ENCODE peak calls at places on chromosome 17, in ten cellular contexts. U is hepatocyte, M is PC-9, D is mucosa of descending colon, X is IMR-90, Y is endothelial cell of umbilical vein, R is HFF-Myc, N is colonic mucosa, E is OCI-LY7, Q is heart left ventricle. H is an unnamed sample.

GRCh38 chr17:42182927-42183734 is 2.1 kb downstream of the HCRT start:
- DNase-seq in U (peak), M (no peak), D (no peak), X (peak), Y (peak), R (peak), N (peak), E (no peak), Q (no peak), H (peak)

GRCh38 chr17:63399316-63399715 is 46.8 kb downstream of the CYB561 start:
- DNase-seq in U (no peak), M (no peak), D (no peak), X (peak), Y (peak), R (peak), N (no peak), E (no peak), Q (no peak), H (peak)

GRCh38 chr17:2071421-2072281 is 16.7 kb downstream of the HIC1 start:
- DNase-seq in U (no peak), M (no peak), D (no peak), X (peak), Y (peak), R (no peak), N (peak), E (no peak), Q (peak), H (peak)

GRCh38 chr17:7436556-7437368 is 1.5 kb downstream of the TMEM102 start:
- DNase-seq in U (peak), M (peak), D (peak), X (peak), Y (peak), R (peak), N (peak), E (peak), Q (peak), H (peak)

GRCh38 chr17:45438931-45439610 is 6.4 kb upstream of the ARHGAP27 start:
- DNase-seq in U (no peak), M (peak), D (no peak), X (no peak), Y (no peak), R (no peak), N (peak), E (no peak), Q (no peak), H (no peak)

GRCh38 chr17:14301761-14302401 is 1.0 kb downstream of the HS3ST3B1 start:
- DNase-seq in U (peak), M (no peak), D (peak), X (peak), Y (peak), R (no peak), N (peak), E (peak), Q (peak), H (no peak)

GRCh38 chr17:3798273-3799180 is 2.5 kb downstream of the ITGAE start:
- DNase-seq in U (no peak), M (no peak), D (no peak), X (no peak), Y (no peak), R (no peak), N (no peak), E (no peak), Q (no peak), H (peak)

GRCh38 chr17:50261051-50261915 is 13.0 kb upstream of the TMEM92 start:
- DNase-seq in U (no peak), M (no peak), D (no peak), X (no peak), Y (no peak), R (no peak), N (no peak), E (no peak), Q (no peak), H (no peak)

GRCh38 chr17:152860-153420 is 15.6 kb downstream of the SCGB1C2 start:
- DNase-seq in U (no peak), M (no peak), D (no peak), X (no peak), Y (no peak), R (no peak), N (no peak), E (no peak), Q (no peak), H (no peak)

GRCh38 chr17:6706499-6706898 is 6.7 kb downstream of the SLC13A5 start:
- DNase-seq in U (no peak), M (no peak), D (no peak), X (no peak), Y (no peak), R (no peak), N (no peak), E (no peak), Q (no peak), H (no peak)

GRCh38 chr17:44137891-44138709 is 3.6 kb upstream of the HROB start:
- DNase-seq in U (peak), M (peak), D (peak), X (peak), Y (peak), R (peak), N (peak), E (no peak), Q (peak), H (peak)

GRCh38 chr17:62792122-62792800 is 15.9 kb downstream of the MARCHF10 start:
- DNase-seq in U (no peak), M (peak), D (no peak), X (peak), Y (peak), R (peak), N (no peak), E (no peak), Q (no peak), H (peak)

GRCh38 chr17:74756891-74757290 is 8.5 kb downstream of the NHERF1 start:
- DNase-seq in U (no peak), M (no peak), D (no peak), X (no peak), Y (no peak), R (no peak), N (no peak), E (no peak), Q (no peak), H (no peak)

GRCh38 chr17:35341465-35341992 is 31.9 kb downstream of the SLFN11 start:
- DNase-seq in U (no peak), M (no peak), D (peak), X (no peak), Y (no peak), R (no peak), N (no peak), E (peak), Q (no peak), H (no peak)

GRCh38 chr17:44623070-44623725 is 33.1 kb upstream of the MEIOC start:
- DNase-seq in U (no peak), M (no peak), D (no peak), X (no peak), Y (no peak), R (no peak), N (no peak), E (no peak), Q (no peak), H (no peak)

GRCh38 chr17:16584273-16584995 is 15.4 kb upstream of the ZNF287 start:
- DNase-seq in U (peak), M (peak), D (peak), X (peak), Y (peak), R (peak), N (peak), E (peak), Q (peak), H (peak)

GRCh38 chr17:55521193-55521592 is 9.9 kb upstream of the SMIM36 start:
- DNase-seq in U (no peak), M (no peak), D (no peak), X (no peak), Y (no peak), R (no peak), N (no peak), E (no peak), Q (no peak), H (no peak)

GRCh38 chr17:63838586-63839184 is 3.8 kb downstream of the SMARCD2 start:
- DNase-seq in U (peak), M (peak), D (peak), X (peak), Y (no peak), R (no peak), N (peak), E (no peak), Q (peak), H (peak)

GRCh38 chr17:20230924-20231323 is 221.8 kb downstream of the SPECC1 start:
- DNase-seq in U (no peak), M (no peak), D (no peak), X (no peak), Y (no peak), R (no peak), N (no peak), E (no peak), Q (no peak), H (no peak)

GRCh38 chr17:42403150-42403549 is 14.9 kb upstream of the STAT3 start:
- DNase-seq in U (peak), M (no peak), D (peak), X (no peak), Y (no peak), R (no peak), N (peak), E (peak), Q (no peak), H (no peak)

GRCh38 chr17:8173056-8173870 is 2.9 kb downstream of the TMEM107 start:
- DNase-seq in U (peak), M (peak), D (peak), X (peak), Y (peak), R (peak), N (peak), E (peak), Q (peak), H (peak)

GRCh38 chr17:82737981-82738877 is 2.8 kb downstream of the FN3K start:
- DNase-seq in U (peak), M (no peak), D (no peak), X (peak), Y (no peak), R (no peak), N (no peak), E (no peak), Q (peak), H (no peak)

DNA sequence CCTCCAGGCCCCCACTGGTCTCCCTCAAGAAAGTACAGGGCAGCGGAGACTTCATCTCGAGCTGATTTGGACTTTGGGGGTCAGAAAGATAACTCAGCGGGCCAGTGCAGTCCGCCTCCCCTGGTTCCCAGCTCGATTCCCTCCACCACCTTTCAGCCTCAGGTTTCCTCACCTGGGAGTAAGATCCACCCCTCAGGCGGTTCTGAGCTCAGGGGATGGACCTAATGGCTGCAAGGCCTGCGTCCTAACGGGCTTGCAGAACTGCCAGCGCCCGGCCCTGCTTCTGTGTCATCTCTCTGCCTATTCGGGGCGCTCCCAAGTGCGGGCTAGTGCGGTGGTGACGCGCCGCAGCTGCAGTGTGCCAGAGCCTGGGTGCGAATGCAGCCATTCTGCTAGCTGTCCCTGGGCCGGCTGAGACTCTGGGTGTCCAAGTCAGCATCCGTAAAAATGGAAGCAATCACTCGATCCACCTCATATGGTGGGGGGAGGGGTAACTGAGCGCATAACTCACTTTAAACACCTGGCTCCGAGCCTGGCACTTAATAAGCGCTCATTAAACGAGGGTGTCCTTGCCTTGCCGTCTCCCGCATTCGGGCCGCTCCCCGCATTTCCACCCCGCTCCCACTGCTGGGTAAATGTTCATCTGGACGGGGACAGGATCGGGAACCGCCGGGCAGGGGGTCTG is 129.6 kb upstream of the LHX1 start:
- DNase-seq in U (no peak), M (no peak), D (no peak), X (no peak), Y (no peak), R (no peak), N (no peak), E (no peak), Q (no peak), H (no peak)
- H3K4me3 ChIP-seq in U (no peak), M (no peak), D (no peak), X (no peak), Y (no peak), R (no peak), N (no peak), E (no peak), Q (no peak), H (no peak)

GRCh38 chr17:78986048-78986648 is 6.4 kb upstream of the LGALS3BP start:
- DNase-seq in U (peak), M (no peak), D (peak), X (peak), Y (peak), R (no peak), N (peak), E (peak), Q (no peak), H (peak)
- TF ChIP-seq CTCF in U (peak), M (no peak), D (no peak), X (no peak), Y (peak), R (no peak), N (no peak), E (peak), Q (peak), H (peak)

DNA sequence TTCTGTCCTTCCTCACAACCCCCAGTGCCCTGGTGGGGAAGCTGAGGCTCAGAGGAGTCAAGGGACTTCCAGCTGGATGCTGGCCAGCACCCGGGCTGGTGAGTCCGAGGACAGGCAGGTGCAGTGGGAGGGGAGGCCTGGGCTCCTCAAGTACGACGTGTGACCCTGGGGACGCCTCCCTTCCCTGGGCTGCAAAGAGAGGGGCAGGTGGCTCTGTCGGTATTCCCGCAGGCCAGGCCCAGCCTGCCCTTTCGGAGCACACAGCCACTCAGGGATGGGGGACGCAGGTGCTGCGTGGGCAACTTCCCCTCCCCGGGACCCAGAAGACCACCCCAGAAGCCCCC is 33.1 kb upstream of the PVALEF start:
- DNase-seq in U (no peak), M (no peak), D (no peak), X (no peak), Y (no peak), R (no peak), N (no peak), E (no peak), Q (no peak), H (no peak)
- H3K4me3 ChIP-seq in U (no peak), M (no peak), D (no peak), X (no peak), Y (no peak), R (no peak), N (no peak), E (no peak), Q (no peak), H (no peak)

GRCh38 chr17:40718904-40719303 is 15.4 kb upstream of the KRT24 start:
- DNase-seq in U (peak), M (peak), D (no peak), X (no peak), Y (no peak), R (no peak), N (no peak), E (no peak), Q (no peak), H (no peak)

GRCh38 chr17:40717776-40718175 is 14.2 kb upstream of the KRT24 start:
- DNase-seq in U (no peak), M (no peak), D (no peak), X (no peak), Y (no peak), R (no peak), N (no peak), E (no peak), Q (no peak), H (no peak)

DNA sequence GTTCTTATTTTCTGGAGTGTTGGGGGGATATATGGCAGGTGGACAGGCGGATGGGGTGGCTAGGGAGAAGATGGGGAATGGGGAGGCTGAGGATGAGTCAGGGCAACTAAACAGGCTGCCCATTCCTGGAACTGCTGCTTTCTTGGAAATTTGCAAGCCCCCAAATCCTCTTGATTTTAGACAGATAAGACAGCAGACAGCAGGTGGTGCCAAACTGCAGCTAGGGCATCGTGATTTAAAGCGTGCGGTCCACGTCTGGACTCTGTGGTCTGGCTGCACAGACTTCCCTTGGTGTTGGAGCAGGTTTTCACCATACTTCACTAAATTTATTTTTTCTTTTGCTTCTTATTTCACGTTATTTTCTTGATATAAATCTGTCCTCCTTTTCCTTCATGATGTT is 10.9 kb upstream of the KRT24 start:
- DNase-seq in U (no peak), M (no peak), D (no peak), X (no peak), Y (no peak), R (no peak), N (no peak), E (no peak), Q (no peak), H (no peak)
- TF ChIP-seq CTCF in U (no peak), M (no peak), D (no peak), X (no peak), Y (no peak), R (no peak), N (no peak), E (peak), Q (no peak), H (no peak)

DNA sequence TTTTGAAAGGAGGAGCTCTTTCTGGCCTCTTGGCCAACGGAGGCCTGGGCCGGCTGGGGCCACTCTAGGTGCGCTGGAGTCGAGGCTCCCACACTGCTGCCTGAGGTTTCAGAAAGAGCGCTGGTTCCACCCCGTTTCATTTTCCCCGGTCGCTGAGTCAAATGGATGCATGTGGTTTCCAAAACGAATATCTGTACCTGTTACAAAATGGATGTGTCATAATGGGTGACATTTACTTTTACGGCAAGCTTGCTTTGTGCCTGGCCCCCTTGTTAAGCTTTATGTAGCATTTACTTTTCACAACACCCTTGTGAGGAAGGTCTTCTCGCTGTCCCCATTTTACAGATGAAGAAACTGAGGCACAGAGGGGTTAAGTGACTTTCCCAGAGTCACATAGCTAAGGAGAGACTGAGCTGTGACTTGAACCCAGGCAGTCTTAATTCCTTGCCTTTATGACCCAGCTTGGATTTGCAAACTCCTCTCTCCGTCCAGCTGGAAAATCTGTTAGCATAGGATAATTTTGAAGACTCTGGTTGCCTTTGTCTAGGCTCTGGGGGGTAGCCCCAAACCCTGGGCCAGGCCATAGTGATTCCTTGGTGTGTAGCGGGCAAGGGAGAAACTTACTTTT is 10.6 kb downstream of the KSR1 start:
- DNase-seq in U (no peak), M (no peak), D (no peak), X (no peak), Y (no peak), R (no peak), N (no peak), E (no peak), Q (peak), H (no peak)
- H3K4me3 ChIP-seq in U (no peak), M (no peak), D (no peak), X (no peak), Y (no peak), R (no peak), N (no peak), E (no peak), Q (no peak), H (no peak)

GRCh38 chr17:38404174-38404943 is 23.9 kb upstream of the ARHGAP23 start:
- DNase-seq in U (no peak), M (no peak), D (no peak), X (no peak), Y (no peak), R (no peak), N (no peak), E (no peak), Q (no peak), H (no peak)

GRCh38 chr17:38403491-38403890 is 24.8 kb upstream of the ARHGAP23 start:
- DNase-seq in U (no peak), M (no peak), D (peak), X (peak), Y (no peak), R (no peak), N (no peak), E (no peak), Q (no peak), H (peak)

GRCh38 chr17:38401459-38401858 is 26.8 kb upstream of the ARHGAP23 start:
- DNase-seq in U (no peak), M (no peak), D (no peak), X (no peak), Y (no peak), R (no peak), N (no peak), E (no peak), Q (no peak), H (no peak)

GRCh38 chr17:38400286-38400685 is 28.0 kb upstream of the ARHGAP23 start:
- DNase-seq in U (no peak), M (no peak), D (no peak), X (no peak), Y (no peak), R (no peak), N (no peak), E (no peak), Q (no peak), H (no peak)

DNA sequence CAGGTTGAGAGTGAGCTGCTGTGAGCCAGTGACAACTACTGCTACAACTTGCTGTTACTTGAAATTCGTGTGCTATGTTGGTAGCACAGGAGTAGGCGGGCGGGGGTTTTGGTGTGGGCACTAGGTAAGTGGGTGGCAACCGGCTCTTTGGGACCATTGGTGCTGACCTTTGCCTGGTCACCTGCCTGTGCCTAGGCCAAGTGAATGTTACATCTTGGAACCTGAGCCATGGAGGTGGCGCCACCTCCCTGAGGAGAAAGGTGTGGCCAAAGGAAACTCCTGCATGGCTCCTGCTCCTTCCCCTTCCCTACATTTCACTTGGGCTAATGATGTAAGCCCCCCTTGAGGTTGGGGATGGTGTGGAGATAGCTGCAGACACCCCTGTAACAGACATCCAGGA is 25.4 kb upstream of the ARHGAP23 start:
- DNase-seq in U (no peak), M (no peak), D (no peak), X (no peak), Y (no peak), R (no peak), N (no peak), E (no peak), Q (no peak), H (no peak)
- TF ChIP-seq CTCF in U (no peak), M (no peak), D (no peak), X (no peak), Y (no peak), R (no peak), N (no peak), E (peak), Q (no peak), H (no peak)

DNA sequence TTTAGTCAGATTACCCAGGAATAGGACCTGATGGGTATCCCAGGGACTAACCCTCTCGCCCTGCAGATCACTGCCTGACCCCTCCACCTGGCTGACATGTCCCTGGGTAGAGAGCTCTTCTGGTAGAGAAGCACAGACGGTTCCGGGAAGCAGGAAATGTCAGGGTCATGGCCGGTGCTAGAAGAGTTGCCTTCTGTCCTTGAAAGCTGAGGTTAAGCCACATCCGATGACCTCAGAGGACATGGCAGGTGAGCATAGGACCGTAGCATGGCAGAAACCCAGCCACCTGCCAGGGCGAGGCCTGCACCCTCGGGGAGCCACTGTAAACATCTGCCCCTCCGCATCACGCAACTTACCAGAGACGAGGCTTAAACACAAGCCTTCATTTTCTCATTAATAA is 483.7 kb downstream of the SOX9 start:
- DNase-seq in U (no peak), M (no peak), D (no peak), X (no peak), Y (no peak), R (no peak), N (no peak), E (no peak), Q (no peak), H (no peak)
- H3K4me3 ChIP-seq in U (no peak), M (no peak), D (no peak), X (no peak), Y (no peak), R (no peak), N (no peak), E (no peak), Q (no peak), H (no peak)

GRCh38 chr17:67546578-67547527 is 169.8 kb downstream of the PITPNC1 start:
- DNase-seq in U (peak), M (no peak), D (peak), X (peak), Y (peak), R (no peak), N (peak), E (peak), Q (peak), H (peak)
- TF ChIP-seq CTCF in U (no peak), M (no peak), D (no peak), X (peak), Y (no peak), R (no peak), N (no peak), E (no peak), Q (peak), H (no peak)

GRCh38 chr17:48738424-48738802 is 9.9 kb upstream of the HOXB13 start:
- DNase-seq in U (no peak), M (no peak), D (no peak), X (no peak), Y (no peak), R (no peak), N (no peak), E (no peak), Q (no peak), H (no peak)
- H3K4me3 ChIP-seq in U (no peak), M (no peak), D (no peak), X (no peak), Y (no peak), R (no peak), N (no peak), E (no peak), Q (no peak), H (no peak)